ENCODE peak calls at places on chromosomes 5 and 9, in five cellular contexts. One of them, this sample, is unnamed.
A peak's percentile ranks its signal among the peaks of the same experiment; 100 is the strongest.

GRCh38 chr5:174723979-174724483 is 351 bp upstream of the MSX2 start:
- DNase-seq in stimulated activated CD8-positive, alpha-beta memory T cell treated with anti-CD3 and anti-CD28 coated beads, Interleukin-15, amount 100 ng/mL, for 24 hours: no peak
- DNase-seq in GM12891: no peak
- DNase-seq in amniotic stem cell: no peak
- DNase-seq in KBM-7: no peak
- DNase-seq in this sample: no peak

GRCh38 chr5:83509535-83509934 is 38.0 kb downstream of the VCAN start:
- DNase-seq in amniotic stem cell: no peak
- DNase-seq in GM12891: no peak
- DNase-seq in KBM-7: no peak
- DNase-seq in stimulated activated CD8-positive, alpha-beta memory T cell treated with anti-CD3 and anti-CD28 coated beads, Interleukin-15, amount 100 ng/mL, for 24 hours: no peak
- DNase-seq in this sample: no peak

GRCh38 chr5:106940986-106941385 is 729.8 kb downstream of the EFNA5 start:
- DNase-seq in GM12891: no peak
- DNase-seq in KBM-7: no peak
- DNase-seq in amniotic stem cell: no peak
- DNase-seq in stimulated activated CD8-positive, alpha-beta memory T cell treated with anti-CD3 and anti-CD28 coated beads, Interleukin-15, amount 100 ng/mL, for 24 hours: no peak
- DNase-seq in this sample: peak; percentile 6

GRCh38 chr5:140249536-140249935 is 53.4 kb downstream of the PFDN1 start:
- DNase-seq in amniotic stem cell: no peak
- DNase-seq in stimulated activated CD8-positive, alpha-beta memory T cell treated with anti-CD3 and anti-CD28 coated beads, Interleukin-15, amount 100 ng/mL, for 24 hours: no peak
- DNase-seq in GM12891: no peak
- DNase-seq in KBM-7: no peak
- DNase-seq in this sample: no peak

GRCh38 chr5:186091-187041 is 4.9 kb upstream of the LRRC14B start:
- DNase-seq in KBM-7: no peak
- DNase-seq in GM12891: no peak
- DNase-seq in stimulated activated CD8-positive, alpha-beta memory T cell treated with anti-CD3 and anti-CD28 coated beads, Interleukin-15, amount 100 ng/mL, for 24 hours: no peak
- DNase-seq in amniotic stem cell: no peak
- DNase-seq in this sample: no peak

GRCh38 chr5:140806834-140807775 is at the start of gene PCDHA4:
- DNase-seq in GM12891: no peak
- DNase-seq in amniotic stem cell: no peak
- DNase-seq in stimulated activated CD8-positive, alpha-beta memory T cell treated with anti-CD3 and anti-CD28 coated beads, Interleukin-15, amount 100 ng/mL, for 24 hours: no peak
- DNase-seq in KBM-7: peak; percentile 3
- DNase-seq in this sample: peak; percentile 9

GRCh38 chr5:135551593-135552447 is 16.1 kb upstream of the NEUROG1 start:
- DNase-seq in GM12891: peak; percentile 45
- DNase-seq in KBM-7: peak; percentile 85
- DNase-seq in amniotic stem cell: peak; percentile 44
- DNase-seq in stimulated activated CD8-positive, alpha-beta memory T cell treated with anti-CD3 and anti-CD28 coated beads, Interleukin-15, amount 100 ng/mL, for 24 hours: no peak
- DNase-seq in this sample: peak; percentile 64

GRCh38 chr9:69120380-69121154 is 53.5 kb upstream of the TJP2 start:
- DNase-seq in stimulated activated CD8-positive, alpha-beta memory T cell treated with anti-CD3 and anti-CD28 coated beads, Interleukin-15, amount 100 ng/mL, for 24 hours: no peak
- DNase-seq in GM12891: peak; percentile 44
- DNase-seq in KBM-7: peak; percentile 40
- DNase-seq in amniotic stem cell: no peak
- DNase-seq in this sample: peak; percentile 81

GRCh38 chr9:77764894-77765780 is 117.0 kb upstream of the GNA14 start:
- DNase-seq in stimulated activated CD8-positive, alpha-beta memory T cell treated with anti-CD3 and anti-CD28 coated beads, Interleukin-15, amount 100 ng/mL, for 24 hours: no peak
- DNase-seq in amniotic stem cell: peak; percentile 5
- DNase-seq in KBM-7: peak; percentile 55
- DNase-seq in GM12891: no peak
- DNase-seq in this sample: peak; percentile 50

GRCh38 chr9:19408316-19408692 is 505 bp upstream of the ACER2 start:
- DNase-seq in KBM-7: no peak
- DNase-seq in amniotic stem cell: no peak
- DNase-seq in GM12891: no peak
- DNase-seq in stimulated activated CD8-positive, alpha-beta memory T cell treated with anti-CD3 and anti-CD28 coated beads, Interleukin-15, amount 100 ng/mL, for 24 hours: no peak
- DNase-seq in this sample: no peak

GRCh38 chr9:38621434-38622082 is 1.2 kb upstream of the ANKRD18A start:
- DNase-seq in KBM-7: no peak
- DNase-seq in stimulated activated CD8-positive, alpha-beta memory T cell treated with anti-CD3 and anti-CD28 coated beads, Interleukin-15, amount 100 ng/mL, for 24 hours: peak; percentile 3
- DNase-seq in amniotic stem cell: no peak
- DNase-seq in GM12891: no peak
- DNase-seq in this sample: peak; percentile 3

GRCh38 chr5:73764996-73765395 is 139.0 kb downstream of the ARHGEF28 start:
- DNase-seq in KBM-7: no peak
- DNase-seq in stimulated activated CD8-positive, alpha-beta memory T cell treated with anti-CD3 and anti-CD28 coated beads, Interleukin-15, amount 100 ng/mL, for 24 hours: no peak
- DNase-seq in GM12891: no peak
- DNase-seq in amniotic stem cell: no peak
- DNase-seq in this sample: no peak

GRCh38 chr5:136769900-136770684 is 404.7 kb upstream of the TRPC7 start:
- DNase-seq in amniotic stem cell: peak; percentile 72
- DNase-seq in stimulated activated CD8-positive, alpha-beta memory T cell treated with anti-CD3 and anti-CD28 coated beads, Interleukin-15, amount 100 ng/mL, for 24 hours: no peak
- DNase-seq in GM12891: peak; percentile 44
- DNase-seq in KBM-7: peak; percentile 61
- DNase-seq in this sample: peak; percentile 48

GRCh38 chr5:133682496-133682895 is 70.2 kb upstream of the FSTL4 start:
- DNase-seq in GM12891: no peak
- DNase-seq in KBM-7: no peak
- DNase-seq in amniotic stem cell: no peak
- DNase-seq in stimulated activated CD8-positive, alpha-beta memory T cell treated with anti-CD3 and anti-CD28 coated beads, Interleukin-15, amount 100 ng/mL, for 24 hours: no peak
- DNase-seq in this sample: no peak

GRCh38 chr5:73938938-73939320 is 312.9 kb downstream of the ARHGEF28 start:
- DNase-seq in stimulated activated CD8-positive, alpha-beta memory T cell treated with anti-CD3 and anti-CD28 coated beads, Interleukin-15, amount 100 ng/mL, for 24 hours: no peak
- DNase-seq in amniotic stem cell: no peak
- DNase-seq in GM12891: no peak
- DNase-seq in KBM-7: no peak
- DNase-seq in this sample: no peak

GRCh38 chr5:137056676-137057075 is 442.4 kb downstream of the SPOCK1 start:
- DNase-seq in amniotic stem cell: no peak
- DNase-seq in GM12891: no peak
- DNase-seq in stimulated activated CD8-positive, alpha-beta memory T cell treated with anti-CD3 and anti-CD28 coated beads, Interleukin-15, amount 100 ng/mL, for 24 hours: no peak
- DNase-seq in KBM-7: no peak
- DNase-seq in this sample: no peak

GRCh38 chr5:15008911-15009310 is 137.3 kb upstream of the ANKH start:
- DNase-seq in GM12891: no peak
- DNase-seq in KBM-7: no peak
- DNase-seq in amniotic stem cell: no peak
- DNase-seq in stimulated activated CD8-positive, alpha-beta memory T cell treated with anti-CD3 and anti-CD28 coated beads, Interleukin-15, amount 100 ng/mL, for 24 hours: no peak
- DNase-seq in this sample: peak; percentile 21

GRCh38 chr5:11302663-11303062 is 541.6 kb upstream of the DAP start:
- DNase-seq in amniotic stem cell: no peak
- DNase-seq in stimulated activated CD8-positive, alpha-beta memory T cell treated with anti-CD3 and anti-CD28 coated beads, Interleukin-15, amount 100 ng/mL, for 24 hours: no peak
- DNase-seq in GM12891: no peak
- DNase-seq in KBM-7: no peak
- DNase-seq in this sample: no peak

GRCh38 chr5:423626-424258 is 19.2 kb upstream of the EXOC3 start:
- DNase-seq in GM12891: no peak
- DNase-seq in stimulated activated CD8-positive, alpha-beta memory T cell treated with anti-CD3 and anti-CD28 coated beads, Interleukin-15, amount 100 ng/mL, for 24 hours: no peak
- DNase-seq in amniotic stem cell: no peak
- DNase-seq in KBM-7: no peak
- DNase-seq in this sample: no peak

GRCh38 chr5:93164690-93165089 is 416.3 kb downstream of the NR2F1-AS1 start:
- DNase-seq in KBM-7: no peak
- DNase-seq in amniotic stem cell: no peak
- DNase-seq in GM12891: no peak
- DNase-seq in stimulated activated CD8-positive, alpha-beta memory T cell treated with anti-CD3 and anti-CD28 coated beads, Interleukin-15, amount 100 ng/mL, for 24 hours: no peak
- DNase-seq in this sample: no peak

GRCh38 chr5:109931049-109931448 is 241.3 kb downstream of the MAN2A1 start:
- DNase-seq in KBM-7: no peak
- DNase-seq in stimulated activated CD8-positive, alpha-beta memory T cell treated with anti-CD3 and anti-CD28 coated beads, Interleukin-15, amount 100 ng/mL, for 24 hours: no peak
- DNase-seq in amniotic stem cell: no peak
- DNase-seq in GM12891: no peak
- DNase-seq in this sample: no peak

GRCh38 chr9:134474058-134474370 is 147.8 kb downstream of the RXRA start:
- DNase-seq in KBM-7: no peak
- DNase-seq in stimulated activated CD8-positive, alpha-beta memory T cell treated with anti-CD3 and anti-CD28 coated beads, Interleukin-15, amount 100 ng/mL, for 24 hours: no peak
- DNase-seq in amniotic stem cell: no peak
- DNase-seq in GM12891: no peak
- DNase-seq in this sample: no peak

GRCh38 chr9:84374516-84374915 is 34.0 kb upstream of the SLC28A3 start:
- DNase-seq in amniotic stem cell: no peak
- DNase-seq in KBM-7: no peak
- DNase-seq in stimulated activated CD8-positive, alpha-beta memory T cell treated with anti-CD3 and anti-CD28 coated beads, Interleukin-15, amount 100 ng/mL, for 24 hours: no peak
- DNase-seq in GM12891: no peak
- DNase-seq in this sample: no peak

GRCh38 chr5:62985749-62986148 is 407.1 kb downstream of the LRRC70 start:
- DNase-seq in GM12891: no peak
- DNase-seq in amniotic stem cell: no peak
- DNase-seq in KBM-7: no peak
- DNase-seq in stimulated activated CD8-positive, alpha-beta memory T cell treated with anti-CD3 and anti-CD28 coated beads, Interleukin-15, amount 100 ng/mL, for 24 hours: no peak
- DNase-seq in this sample: no peak

GRCh38 chr9:121685795-121686377 is 34.5 kb downstream of the DAB2IP start:
- DNase-seq in GM12891: no peak
- DNase-seq in KBM-7: no peak
- DNase-seq in stimulated activated CD8-positive, alpha-beta memory T cell treated with anti-CD3 and anti-CD28 coated beads, Interleukin-15, amount 100 ng/mL, for 24 hours: no peak
- DNase-seq in amniotic stem cell: no peak
- DNase-seq in this sample: no peak

GRCh38 chr9:87233916-87234455 is 263.7 kb upstream of the DAPK1 start:
- DNase-seq in stimulated activated CD8-positive, alpha-beta memory T cell treated with anti-CD3 and anti-CD28 coated beads, Interleukin-15, amount 100 ng/mL, for 24 hours: no peak
- DNase-seq in amniotic stem cell: no peak
- DNase-seq in KBM-7: no peak
- DNase-seq in GM12891: no peak
- DNase-seq in this sample: no peak

GRCh38 chr9:35406183-35406959 is 83.5 kb upstream of the RUSC2 start:
- DNase-seq in GM12891: no peak
- DNase-seq in KBM-7: no peak
- DNase-seq in stimulated activated CD8-positive, alpha-beta memory T cell treated with anti-CD3 and anti-CD28 coated beads, Interleukin-15, amount 100 ng/mL, for 24 hours: no peak
- DNase-seq in amniotic stem cell: no peak
- DNase-seq in this sample: no peak

GRCh38 chr9:123525957-123526356 is 170.0 kb downstream of the CRB2 start:
- DNase-seq in stimulated activated CD8-positive, alpha-beta memory T cell treated with anti-CD3 and anti-CD28 coated beads, Interleukin-15, amount 100 ng/mL, for 24 hours: no peak
- DNase-seq in KBM-7: no peak
- DNase-seq in GM12891: no peak
- DNase-seq in amniotic stem cell: no peak
- DNase-seq in this sample: no peak

GRCh38 chr5:135386096-135386495 is 12.9 kb downstream of the MACROH2A1 start:
- DNase-seq in KBM-7: no peak
- DNase-seq in GM12891: no peak
- DNase-seq in stimulated activated CD8-positive, alpha-beta memory T cell treated with anti-CD3 and anti-CD28 coated beads, Interleukin-15, amount 100 ng/mL, for 24 hours: no peak
- DNase-seq in amniotic stem cell: no peak
- DNase-seq in this sample: no peak

GRCh38 chr9:21591221-21592062 is 109.3 kb upstream of the IFNE start:
- DNase-seq in KBM-7: peak; percentile 12
- DNase-seq in stimulated activated CD8-positive, alpha-beta memory T cell treated with anti-CD3 and anti-CD28 coated beads, Interleukin-15, amount 100 ng/mL, for 24 hours: no peak
- DNase-seq in amniotic stem cell: peak; percentile 89
- DNase-seq in GM12891: no peak
- DNase-seq in this sample: peak; percentile 14

GRCh38 chr5:132526290-132526973 is 16.9 kb downstream of the IL5 start:
- DNase-seq in stimulated activated CD8-positive, alpha-beta memory T cell treated with anti-CD3 and anti-CD28 coated beads, Interleukin-15, amount 100 ng/mL, for 24 hours: no peak
- DNase-seq in amniotic stem cell: peak; percentile 15
- DNase-seq in KBM-7: peak; percentile 83
- DNase-seq in GM12891: no peak
- DNase-seq in this sample: peak; percentile 66

GRCh38 chr5:43046474-43046873 is 6.4 kb upstream of the ANXA2R start:
- DNase-seq in amniotic stem cell: no peak
- DNase-seq in KBM-7: no peak
- DNase-seq in stimulated activated CD8-positive, alpha-beta memory T cell treated with anti-CD3 and anti-CD28 coated beads, Interleukin-15, amount 100 ng/mL, for 24 hours: no peak
- DNase-seq in GM12891: no peak
- DNase-seq in this sample: no peak

GRCh38 chr9:117546894-117547293 is 132.0 kb upstream of the ASTN2 start:
- DNase-seq in KBM-7: no peak
- DNase-seq in GM12891: no peak
- DNase-seq in amniotic stem cell: no peak
- DNase-seq in stimulated activated CD8-positive, alpha-beta memory T cell treated with anti-CD3 and anti-CD28 coated beads, Interleukin-15, amount 100 ng/mL, for 24 hours: no peak
- DNase-seq in this sample: no peak

GRCh38 chr5:97499605-97500004 is 316.6 kb upstream of the RIOK2 start:
- DNase-seq in stimulated activated CD8-positive, alpha-beta memory T cell treated with anti-CD3 and anti-CD28 coated beads, Interleukin-15, amount 100 ng/mL, for 24 hours: no peak
- DNase-seq in GM12891: no peak
- DNase-seq in KBM-7: no peak
- DNase-seq in amniotic stem cell: no peak
- DNase-seq in this sample: no peak

This sample was measured in HepG2.